ENCODE peak calls at places on chromosomes 11 and 22, in six cellular contexts. E is prostate gland, L is psoas muscle, X is right lobe of liver, S is kidney epithelial cell, G is A549. D is an unnamed sample.

GRCh38 chr22:41939981-41940852 is 6.7 kb downstream of the CENPM start:
- DNase-seq in X (no peak), S (no peak), E (peak), G (no peak), L (no peak), D (no peak)

GRCh38 chr11:2549491-2549875 is 104.7 kb downstream of the KCNQ1 start:
- DNase-seq in L (peak), E (no peak), S (no peak), X (peak), G (no peak), D (no peak)

GRCh38 chr11:119094816-119095065 is 6.9 kb downstream of the DPAGT1 start:
- DNase-seq in L (peak), S (no peak), E (peak), G (no peak), X (peak), D (no peak)

GRCh38 chr22:39996732-39997131 is 2.0 kb downstream of the FAM83F start:
- DNase-seq in S (no peak), E (no peak), X (no peak), L (no peak), G (no peak), D (no peak)

GRCh38 chr11:11813288-11813962 is 28.3 kb upstream of the USP47 start:
- DNase-seq in S (peak), L (no peak), X (peak), G (peak), E (no peak), D (peak)

GRCh38 chr11:65424200-65425104 is 1.9 kb downstream of the NEAT1 start:
- DNase-seq in G (no peak), L (peak), X (peak), E (no peak), S (no peak), D (no peak)

GRCh38 chr22:36768141-36768540 is 7.8 kb downstream of the IFT27 start:
- DNase-seq in X (no peak), E (no peak), G (no peak), L (no peak), S (no peak), D (no peak)

GRCh38 chr11:64180871-64181270 is 5.1 kb upstream of the STIP1 start:
- DNase-seq in E (no peak), S (no peak), G (no peak), X (no peak), L (no peak), D (no peak)

GRCh38 chr11:86119062-86119461 is 50.2 kb upstream of the PICALM start:
- DNase-seq in L (no peak), E (no peak), X (no peak), S (no peak), G (no peak), D (no peak)

GRCh38 chr22:33119044-33119443 is 60.9 kb upstream of the SYN3 start:
- DNase-seq in E (no peak), G (no peak), X (no peak), L (no peak), S (no peak), D (no peak)

GRCh38 chr11:69588270-69588669 is 52.7 kb upstream of the CCND1 start:
- DNase-seq in E (no peak), S (no peak), X (no peak), G (peak), L (no peak), D (peak)

GRCh38 chr11:132685174-132685611 is 847.1 kb downstream of the OPCML start:
- DNase-seq in L (no peak), S (no peak), E (no peak), X (no peak), G (no peak), D (peak)

GRCh38 chr22:37148031-37148651 is 1.6 kb downstream of the IL2RB start:
- DNase-seq in G (no peak), S (no peak), E (no peak), X (no peak), L (no peak), D (no peak)

GRCh38 chr11:127791844-127792243 is 791.3 kb upstream of the KIRREL3 start:
- DNase-seq in L (no peak), E (no peak), G (no peak), S (no peak), X (no peak), D (no peak)
- TF ChIP-seq CTCF in L (no peak), E (no peak), G (no peak), S (no peak), X (no peak), D (no peak)

GRCh38 chr11:128686745-128687177 is 7.1 kb upstream of the FLI1 start:
- DNase-seq in L (peak), E (no peak), S (no peak), G (no peak), X (peak), D (no peak)
- H3K4me3 ChIP-seq in L (peak), E (peak), S (peak), G (no peak), X (peak), D (peak)

GRCh38 chr22:30822216-30823014 is 127.7 kb downstream of the OSBP2 start:
- DNase-seq in L (no peak), X (no peak), S (no peak), G (no peak), E (no peak), D (no peak)
- TF ChIP-seq CTCF in L (no peak), X (no peak), S (no peak), G (no peak), E (no peak), D (no peak)

DNA sequence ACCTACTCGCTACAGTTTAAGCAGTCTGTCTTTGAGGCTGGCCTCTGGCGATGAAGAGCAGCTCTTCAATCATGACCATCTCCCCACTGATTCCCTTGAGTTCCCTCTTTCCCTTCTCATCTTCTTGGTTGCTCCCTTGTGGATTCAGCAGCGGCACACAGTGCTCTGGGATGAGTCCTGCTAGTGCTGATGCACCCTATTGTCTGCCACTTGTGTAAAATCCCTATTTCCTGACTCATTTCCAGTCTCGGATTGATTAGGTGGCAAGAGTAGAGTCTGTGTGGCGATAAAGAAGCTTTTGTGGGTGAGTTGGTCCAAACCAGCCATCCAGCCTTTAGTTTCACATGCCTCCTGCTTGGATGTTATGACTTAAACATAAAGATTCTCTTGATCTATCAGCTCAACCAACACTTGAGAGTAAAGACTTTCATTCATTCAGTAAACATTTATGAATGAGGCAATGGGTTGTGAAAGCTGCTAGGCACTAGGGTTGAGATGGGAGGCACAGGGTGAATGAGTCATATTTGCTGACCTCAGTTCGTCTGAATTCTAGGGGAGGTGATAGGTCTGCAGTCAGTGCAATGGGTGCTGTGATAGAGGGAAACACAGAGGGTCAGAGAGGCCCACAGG is 219.4 kb upstream of the RAG2 start:
- DNase-seq in L (no peak), E (no peak), G (no peak), X (no peak), S (no peak), D (no peak)
- H3K4me3 ChIP-seq in L (no peak), E (no peak), G (no peak), X (no peak), S (no peak), D (no peak)

GRCh38 chr11:115241899-115242298 is 262.3 kb downstream of the CADM1 start:
- DNase-seq in X (no peak), G (no peak), E (no peak), L (no peak), S (no peak), D (no peak)

GRCh38 chr11:115237578-115237977 is 266.6 kb downstream of the CADM1 start:
- DNase-seq in E (no peak), G (no peak), S (no peak), X (no peak), L (no peak), D (no peak)

GRCh38 chr11:115234794-115235193 is 269.4 kb downstream of the CADM1 start:
- DNase-seq in E (no peak), S (no peak), L (no peak), X (no peak), G (no peak), D (no peak)

GRCh38 chr11:115238086-115238485 is 266.1 kb downstream of the CADM1 start:
- DNase-seq in E (no peak), X (no peak), G (no peak), S (no peak), L (no peak), D (no peak)

GRCh38 chr11:115238802-115239201 is 265.4 kb downstream of the CADM1 start:
- DNase-seq in X (no peak), G (no peak), E (no peak), L (no peak), S (no peak), D (no peak)
- TF ChIP-seq CTCF in X (no peak), G (no peak), E (no peak), L (no peak), S (peak), D (no peak)

DNA sequence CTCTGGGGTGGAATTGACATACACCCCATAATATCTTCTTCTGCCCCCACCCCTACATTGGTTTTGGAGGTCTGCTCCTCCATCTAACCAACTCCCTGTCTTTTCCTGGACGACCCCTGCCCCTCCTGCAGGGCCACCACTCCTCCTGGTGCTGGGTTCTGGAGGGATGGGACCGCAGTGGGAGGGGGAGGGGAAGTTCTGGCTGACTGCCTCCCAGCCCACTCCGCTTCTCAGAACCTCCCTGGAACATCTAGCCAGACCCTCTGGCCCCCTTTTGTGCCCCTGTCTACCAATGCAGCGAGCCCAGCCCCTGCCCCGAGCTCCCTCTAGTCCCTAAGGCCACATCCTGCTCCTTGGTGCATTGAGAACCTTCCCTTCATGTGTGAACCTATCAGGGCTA is 1.2 kb downstream of the MYRF start:
- DNase-seq in G (no peak), L (no peak), E (no peak), S (no peak), X (no peak), D (no peak)
- H3K4me3 ChIP-seq in G (peak), L (no peak), E (no peak), S (peak), X (peak), D (no peak)

GRCh38 chr11:76694664-76695063 is 24.1 kb upstream of the LRRC32 start:
- DNase-seq in X (no peak), S (no peak), L (no peak), G (no peak), E (no peak), D (peak)

GRCh38 chr11:76696756-76697155 is 26.2 kb upstream of the LRRC32 start:
- DNase-seq in E (no peak), S (no peak), L (no peak), X (no peak), G (no peak), D (no peak)

GRCh38 chr11:76693791-76694190 is 23.2 kb upstream of the LRRC32 start:
- DNase-seq in G (no peak), E (no peak), L (no peak), X (no peak), S (no peak), D (no peak)

GRCh38 chr11:76695767-76696166 is 25.2 kb upstream of the LRRC32 start:
- DNase-seq in E (no peak), L (no peak), G (no peak), S (no peak), X (no peak), D (no peak)

DNA sequence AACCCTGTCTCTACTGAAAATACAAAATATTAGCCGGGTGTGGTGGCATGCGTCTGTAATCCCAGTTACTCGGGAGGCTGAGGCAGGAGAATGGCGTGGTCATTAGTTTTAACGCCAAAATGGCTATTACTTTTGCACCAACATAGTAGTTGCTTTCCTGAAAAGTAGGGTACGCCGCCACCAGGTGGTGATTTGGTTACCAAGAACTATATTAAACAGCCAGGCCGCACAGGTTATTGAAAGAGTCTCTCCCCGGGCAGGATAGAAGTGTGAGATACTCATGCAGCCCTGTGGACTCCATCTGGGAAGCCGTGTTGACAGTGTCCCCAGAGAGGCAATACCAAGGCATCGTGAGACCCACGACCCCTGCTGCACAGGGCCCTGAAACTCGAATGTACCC is 24.6 kb upstream of the LRRC32 start:
- DNase-seq in S (no peak), G (no peak), E (no peak), L (no peak), X (no peak), D (no peak)
- TF ChIP-seq CTCF in S (no peak), G (peak), E (no peak), L (no peak), X (no peak), D (no peak)

DNA sequence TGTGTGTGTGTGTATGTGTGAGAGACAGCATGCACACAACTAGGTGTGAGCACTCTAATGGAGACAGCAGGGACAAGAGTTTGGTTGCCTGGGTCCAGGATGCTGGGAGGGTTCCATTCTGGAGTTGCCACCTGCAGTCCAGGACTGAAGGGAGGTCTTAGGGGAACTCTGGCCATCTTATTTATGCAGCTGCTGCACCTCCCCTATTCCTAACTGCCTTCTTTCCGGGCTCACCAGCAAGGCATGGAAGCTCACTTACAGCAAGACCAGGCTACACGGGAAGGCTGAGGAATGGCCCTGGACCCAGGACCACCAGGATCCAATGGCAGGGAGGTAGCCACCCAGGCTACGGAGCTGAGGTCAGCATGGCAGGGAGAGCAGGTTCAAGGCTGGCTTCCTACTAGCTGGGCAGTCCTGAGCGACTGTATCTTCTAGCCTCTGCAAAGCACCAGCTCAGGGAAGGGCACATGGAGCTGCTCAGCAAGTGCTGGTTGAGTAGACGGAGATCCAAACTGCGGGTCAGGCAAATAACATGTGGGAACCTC is 42.2 kb upstream of the B3GAT1 start:
- DNase-seq in E (no peak), X (no peak), L (no peak), G (no peak), S (no peak), D (no peak)
- H3K4me3 ChIP-seq in E (no peak), X (no peak), L (no peak), G (no peak), S (no peak), D (no peak)

D was measured in AG04449.